ENCODE peak calls at places on chromosomes 7 and 10, in nine cellular contexts. N, D, F, O, Q, X, W, Y and R are unnamed samples.

GRCh38 chr7:81402227-81402626 is 367.6 kb downstream of the HGF start:
- DNase-seq in X (no peak), O (no peak), N (no peak), Y (no peak), Q (no peak), F (no peak), W (no peak), D (no peak), R (no peak)

GRCh38 chr7:103902917-103903316 is 86.5 kb downstream of the RELN start:
- DNase-seq in N (no peak), X (no peak), Y (no peak), O (no peak), F (no peak), D (no peak), W (no peak), Q (no peak), R (no peak)

GRCh38 chr10:110226926-110227641 is 19.7 kb downstream of the MXI1 start:
- DNase-seq in F (peak), W (no peak), Y (peak), D (peak), Q (no peak), X (peak), O (peak), N (peak), R (peak)

GRCh38 chr7:106064836-106065559 is 47.1 kb downstream of the SYPL1 start:
- DNase-seq in Y (no peak), Q (peak), W (peak), O (peak), N (peak), X (peak), D (peak), F (no peak), R (peak)

GRCh38 chr10:99432047-99432446 is 1.6 kb upstream of the GOT1 start:
- DNase-seq in D (no peak), F (no peak), N (no peak), Y (no peak), O (no peak), Q (no peak), W (no peak), X (peak), R (no peak)

GRCh38 chr10:102033787-102034186 is 22.2 kb downstream of the ARMH3 start:
- DNase-seq in X (no peak), N (no peak), Q (no peak), W (no peak), Y (no peak), F (no peak), D (no peak), O (no peak), R (no peak)

GRCh38 chr10:28139138-28139537 is 140.3 kb upstream of the ODAD2 start:
- DNase-seq in N (no peak), Y (no peak), O (no peak), X (peak), Q (no peak), F (no peak), D (no peak), W (no peak), R (no peak)

GRCh38 chr10:60299961-60300883 is 89.5 kb downstream of the ANK3 start:
- DNase-seq in F (no peak), W (no peak), O (no peak), X (no peak), D (peak), N (no peak), Y (no peak), Q (no peak), R (no peak)

GRCh38 chr10:74544106-74544505 is 282.3 kb upstream of the KAT6B start:
- DNase-seq in W (no peak), Y (no peak), Q (peak), F (no peak), N (no peak), D (no peak), X (peak), O (no peak), R (no peak)

GRCh38 chr10:36669615-36670325 is 455.6 kb upstream of the ANKRD30A start:
- DNase-seq in D (no peak), O (no peak), Q (no peak), W (no peak), F (no peak), X (no peak), Y (no peak), N (no peak), R (no peak)

GRCh38 chr7:158542651-158543400 is 44.8 kb downstream of the PTPRN2 start:
- DNase-seq in F (no peak), D (no peak), Y (no peak), N (no peak), O (no peak), X (no peak), Q (no peak), W (no peak), R (no peak)

GRCh38 chr10:65861249-65861648 is 1064.6 kb upstream of the LRRTM3 start:
- DNase-seq in Q (peak), D (no peak), O (no peak), N (no peak), Y (no peak), W (no peak), F (no peak), X (peak), R (peak)

GRCh38 chr10:46255696-46256355 is 31.0 kb upstream of the ANTXRL start:
- DNase-seq in Y (peak), O (peak), F (no peak), N (peak), W (peak), X (peak), D (peak), Q (peak), R (peak)

GRCh38 chr10:100347568-100348195 is 649 bp downstream of the SCD start:
- DNase-seq in F (no peak), D (no peak), W (no peak), X (peak), Q (peak), O (no peak), N (peak), Y (peak), R (no peak)

GRCh38 chr7:34307540-34307939 is 350.5 kb upstream of the NPSR1 start:
- DNase-seq in Y (no peak), W (no peak), N (no peak), X (no peak), Q (no peak), D (no peak), F (no peak), O (no peak), R (no peak)

GRCh38 chr10:132290631-132291030 is 17.1 kb downstream of the STK32C start:
- DNase-seq in X (no peak), N (no peak), Y (no peak), Q (no peak), W (no peak), F (no peak), D (no peak), O (peak), R (no peak)

GRCh38 chr10:29343607-29344038 is 54.8 kb downstream of the LYZL1 start:
- DNase-seq in X (no peak), D (no peak), W (no peak), O (no peak), Q (no peak), Y (no peak), F (no peak), N (no peak), R (no peak)

GRCh38 chr10:29345893-29346175 is 57.0 kb downstream of the LYZL1 start:
- DNase-seq in O (no peak), N (no peak), W (no peak), Y (no peak), F (no peak), Q (no peak), D (no peak), X (no peak), R (no peak)

GRCh38 chr10:29344073-29344820 is 55.4 kb downstream of the LYZL1 start:
- DNase-seq in Y (no peak), Q (no peak), X (peak), F (no peak), W (peak), D (no peak), N (no peak), O (no peak), R (peak)

GRCh38 chr10:29345144-29345892 is 56.4 kb downstream of the LYZL1 start:
- DNase-seq in Q (no peak), N (no peak), W (no peak), F (no peak), X (no peak), D (no peak), O (no peak), Y (no peak), R (no peak)
- H3K27ac ChIP-seq in Q (no peak), N (no peak), W (peak), F (no peak), X (no peak), D (no peak), O (no peak), Y (no peak), R (no peak)

DNA sequence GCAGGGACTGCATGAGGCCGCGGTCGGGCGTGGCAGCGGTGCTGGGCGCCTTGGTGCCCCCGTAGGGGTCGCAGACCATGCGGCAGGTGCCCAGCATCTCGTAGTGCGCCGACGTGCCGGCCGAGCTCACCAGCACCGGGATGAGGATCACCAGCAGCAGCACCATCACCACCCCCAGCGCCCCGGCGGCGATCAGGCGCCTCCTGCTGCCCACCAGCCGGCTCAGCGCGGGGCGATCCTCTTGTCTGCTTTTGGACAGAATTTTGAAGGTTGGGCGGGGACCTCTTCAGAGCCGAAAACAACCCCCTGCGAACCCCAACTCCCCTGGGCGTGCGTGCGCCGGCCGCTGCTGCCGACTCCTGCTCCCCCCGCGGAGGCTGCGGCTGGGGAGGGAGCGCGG is 779 bp downstream of the C1QL3 start:
- DNase-seq in X (peak), Q (peak), O (no peak), F (no peak), W (no peak), D (peak), N (no peak), Y (no peak), R (no peak)
- TF ChIP-seq CTCF in X (no peak), Q (peak), O (no peak), F (no peak), W (no peak), D (peak), N (no peak), Y (no peak), R (no peak)

DNA sequence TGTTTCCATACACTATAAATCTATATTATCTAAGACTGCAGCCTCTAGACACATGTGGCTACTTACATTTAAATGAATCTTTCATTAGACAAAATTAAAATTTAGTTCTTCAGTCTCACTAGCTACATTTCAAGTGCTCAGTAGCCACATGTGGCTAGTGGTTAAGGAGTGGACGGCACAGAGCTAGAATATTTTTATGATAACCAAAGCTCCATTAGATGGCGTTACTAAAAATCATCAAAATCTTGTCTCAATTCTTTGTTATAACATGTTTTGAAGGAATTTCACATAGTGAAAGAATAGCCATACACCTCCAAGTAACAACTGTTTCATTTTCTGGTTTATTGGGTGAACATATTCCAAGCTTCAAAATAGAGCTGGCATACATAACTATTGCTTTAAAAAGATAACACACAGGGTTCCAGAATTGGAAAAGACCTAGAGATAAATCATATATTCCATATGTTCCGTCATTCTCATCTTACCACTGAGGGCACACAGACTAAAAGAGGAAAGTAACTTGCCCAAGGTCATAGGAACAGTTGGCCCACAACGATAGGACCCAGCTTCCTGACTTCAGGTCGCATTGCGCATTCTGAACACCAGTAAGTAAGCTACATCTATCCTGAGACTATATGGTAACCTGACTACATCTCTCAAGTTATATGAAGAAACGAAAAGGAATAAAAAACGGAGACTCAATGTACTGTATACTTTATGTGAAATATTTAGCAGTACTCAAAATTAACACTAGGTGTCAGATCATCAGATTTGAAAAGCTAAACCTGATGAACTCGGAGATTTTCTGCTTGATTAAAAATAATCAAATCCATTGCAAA is 66.6 kb downstream of the CAV1 start:
- DNase-seq in W (no peak), X (peak), Y (no peak), N (no peak), F (no peak), O (no peak), Q (peak), D (no peak), R (peak)
- H3K27ac ChIP-seq in W (peak), X (no peak), Y (no peak), N (no peak), F (no peak), O (no peak), Q (no peak), D (peak), R (no peak)

GRCh38 chr10:34219860-34220518 is 595.1 kb downstream of the PARD3 start:
- DNase-seq in D (no peak), W (no peak), O (no peak), X (no peak), F (no peak), Q (no peak), Y (no peak), N (no peak), R (no peak)

GRCh38 chr10:34222359-34222758 is 592.7 kb downstream of the PARD3 start:
- DNase-seq in N (no peak), O (no peak), Y (no peak), F (no peak), D (no peak), Q (no peak), W (no peak), X (no peak), R (no peak)

GRCh38 chr10:34228066-34228465 is 587.0 kb downstream of the PARD3 start:
- DNase-seq in Y (no peak), X (no peak), W (no peak), F (no peak), O (no peak), D (no peak), N (no peak), Q (no peak), R (no peak)

DNA sequence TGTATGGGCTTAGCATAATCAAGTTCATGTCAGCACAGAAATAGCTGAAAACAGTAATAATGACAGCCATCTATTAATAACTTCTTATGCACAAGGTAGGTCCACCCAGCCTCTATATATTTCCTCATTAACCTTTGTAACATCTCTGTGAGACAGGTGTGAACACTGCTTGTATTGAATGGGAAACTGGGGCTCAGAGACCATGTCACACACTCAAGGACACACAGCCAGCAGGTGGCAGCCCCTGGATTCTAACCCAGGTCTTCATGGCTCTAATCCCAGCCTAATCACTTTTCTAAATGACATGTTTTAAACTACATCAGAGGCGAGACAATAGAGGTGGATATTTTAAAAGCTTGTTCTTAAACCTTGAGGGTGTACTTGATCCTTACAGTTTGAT is 591.4 kb downstream of the PARD3 start:
- DNase-seq in N (no peak), O (no peak), W (no peak), F (no peak), Q (no peak), X (no peak), Y (no peak), D (no peak), R (no peak)
- TF ChIP-seq CTCF in N (no peak), O (no peak), W (no peak), F (no peak), Q (no peak), X (no peak), Y (no peak), D (no peak), R (no peak)

DNA sequence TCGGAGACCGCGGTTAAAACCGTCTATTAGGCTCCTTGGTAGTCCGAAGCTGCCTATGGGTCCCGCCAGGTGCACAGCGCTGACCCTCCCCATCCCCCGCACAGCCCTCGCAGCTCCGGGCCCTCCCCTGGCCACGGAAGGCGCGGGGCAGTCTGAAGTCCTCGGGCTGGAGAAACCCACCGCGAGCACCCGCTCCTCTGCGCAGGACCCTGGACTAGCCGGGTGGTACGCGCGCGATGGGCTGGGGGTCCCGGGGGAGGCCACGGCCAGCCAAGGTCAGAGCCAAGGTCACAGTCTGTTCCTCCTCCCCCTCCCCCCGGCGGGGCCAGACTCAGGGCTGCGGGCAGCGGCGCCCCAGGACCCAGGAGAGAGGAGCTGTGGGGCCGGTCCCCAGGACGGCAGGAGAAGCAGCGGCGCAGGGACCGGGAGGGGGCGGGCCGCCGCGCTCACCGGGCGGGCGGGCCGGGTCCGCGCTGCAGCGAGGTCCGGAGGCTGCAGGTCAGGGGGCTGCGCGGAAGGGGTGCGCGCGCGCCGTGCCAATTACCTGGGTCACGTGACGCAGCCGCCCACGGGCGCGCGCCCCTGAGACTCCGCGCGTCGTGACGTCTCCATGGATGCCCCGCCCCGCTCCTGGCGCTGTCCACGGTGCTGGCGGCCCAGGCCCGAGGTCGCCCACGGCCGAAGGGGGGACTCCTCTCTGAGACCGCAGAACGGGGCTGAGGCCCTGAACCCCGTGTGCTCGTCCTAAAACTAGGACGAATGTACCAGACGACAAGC is at the start of gene OGDHL:
- DNase-seq in X (peak), O (no peak), F (no peak), D (peak), N (peak), Y (peak), W (no peak), Q (peak), R (peak)
- H3K27ac ChIP-seq in X (no peak), O (no peak), F (no peak), D (no peak), N (no peak), Y (no peak), W (no peak), Q (no peak), R (peak)